ENCODE peak calls at places on chromosomes 1 and 21, in nine cellular contexts. One of them, this sample, is unnamed.
A peak's percentile ranks its signal among the peaks of the same experiment; 100 is the strongest.

GRCh38 chr1:182622795-182623528 is 18.8 kb upstream of the RGS16 start:
- DNase-seq in immature natural killer cell: no peak
- DNase-seq in small intestine: no peak
- DNase-seq in islet precursor cell: peak; percentile 43
- DNase-seq in LNCaP clone FGC: no peak
- DNase-seq in RWPE1: no peak
- DNase-seq in ovary: no peak
- DNase-seq in HCT116: no peak
- DNase-seq in ecto neural progenitor cell: no peak
- DNase-seq in this sample: no peak

GRCh38 chr1:230158422-230159291 is 91.6 kb downstream of the GALNT2 start:
- DNase-seq in immature natural killer cell: no peak
- DNase-seq in RWPE1: no peak
- DNase-seq in LNCaP clone FGC: peak; percentile 77
- DNase-seq in ecto neural progenitor cell: peak; percentile 34
- DNase-seq in small intestine: peak; percentile 89
- DNase-seq in ovary: no peak
- DNase-seq in islet precursor cell: peak; percentile 30
- DNase-seq in HCT116: no peak
- DNase-seq in this sample: peak; percentile 60

GRCh38 chr1:36486436-36487335 is 4.0 kb upstream of the CSF3R start:
- DNase-seq in immature natural killer cell: no peak
- DNase-seq in small intestine: peak; percentile 29
- DNase-seq in HCT116: no peak
- DNase-seq in RWPE1: peak; percentile 10
- DNase-seq in islet precursor cell: no peak
- DNase-seq in ecto neural progenitor cell: no peak
- DNase-seq in LNCaP clone FGC: peak; percentile 30
- DNase-seq in ovary: peak; percentile 57
- DNase-seq in this sample: peak; percentile 43

GRCh38 chr1:55828031-55828430 is 612.9 kb upstream of the USP24 start:
- DNase-seq in ovary: no peak
- DNase-seq in RWPE1: no peak
- DNase-seq in small intestine: no peak
- DNase-seq in immature natural killer cell: no peak
- DNase-seq in LNCaP clone FGC: no peak
- DNase-seq in HCT116: no peak
- DNase-seq in islet precursor cell: no peak
- DNase-seq in ecto neural progenitor cell: no peak
- DNase-seq in this sample: no peak

GRCh38 chr1:197915217-197915616 is 2.0 kb upstream of the LHX9 start:
- DNase-seq in ecto neural progenitor cell: peak; percentile 52
- DNase-seq in small intestine: no peak
- DNase-seq in islet precursor cell: no peak
- DNase-seq in immature natural killer cell: no peak
- DNase-seq in RWPE1: no peak
- DNase-seq in LNCaP clone FGC: no peak
- DNase-seq in ovary: no peak
- DNase-seq in HCT116: no peak
- DNase-seq in this sample: no peak

GRCh38 chr1:27603320-27603961 is 503 bp downstream of the AHDC1 start:
- DNase-seq in HCT116: no peak
- DNase-seq in RWPE1: peak; percentile 38
- DNase-seq in ovary: peak; percentile 72
- DNase-seq in islet precursor cell: peak; percentile 53
- DNase-seq in ecto neural progenitor cell: no peak
- DNase-seq in small intestine: no peak
- DNase-seq in immature natural killer cell: peak; percentile 49
- DNase-seq in LNCaP clone FGC: no peak
- DNase-seq in this sample: peak; percentile 47

GRCh38 chr1:234495231-234495990 is 16.4 kb upstream of the TARBP1 start:
- DNase-seq in immature natural killer cell: no peak
- DNase-seq in small intestine: no peak
- DNase-seq in ovary: no peak
- DNase-seq in RWPE1: peak; percentile 53
- DNase-seq in HCT116: no peak
- DNase-seq in LNCaP clone FGC: no peak
- DNase-seq in ecto neural progenitor cell: no peak
- DNase-seq in islet precursor cell: peak; percentile 73
- DNase-seq in this sample: no peak

GRCh38 chr21:36471254-36471723 is 8.6 kb downstream of the CLDN14 start:
- DNase-seq in islet precursor cell: no peak
- DNase-seq in HCT116: no peak
- DNase-seq in LNCaP clone FGC: no peak
- DNase-seq in RWPE1: peak; percentile 23
- DNase-seq in ovary: no peak
- DNase-seq in small intestine: no peak
- DNase-seq in ecto neural progenitor cell: no peak
- DNase-seq in immature natural killer cell: no peak
- DNase-seq in this sample: no peak

GRCh38 chr1:93596329-93597089 is 85.1 kb downstream of the BCAR3 start:
- DNase-seq in islet precursor cell: no peak
- DNase-seq in RWPE1: no peak
- DNase-seq in ecto neural progenitor cell: no peak
- DNase-seq in LNCaP clone FGC: no peak
- DNase-seq in HCT116: no peak
- DNase-seq in ovary: no peak
- DNase-seq in immature natural killer cell: no peak
- DNase-seq in small intestine: peak; percentile 53
- DNase-seq in this sample: no peak

GRCh38 chr1:91578320-91579109 is 77.9 kb downstream of the CDC7 start:
- DNase-seq in LNCaP clone FGC: peak; percentile 21
- DNase-seq in islet precursor cell: no peak
- DNase-seq in ovary: no peak
- DNase-seq in ecto neural progenitor cell: no peak
- DNase-seq in immature natural killer cell: no peak
- DNase-seq in HCT116: no peak
- DNase-seq in small intestine: no peak
- DNase-seq in RWPE1: no peak
- DNase-seq in this sample: no peak

GRCh38 chr1:65260851-65261473 is 48.4 kb upstream of the DNAJC6 start:
- DNase-seq in ecto neural progenitor cell: no peak
- DNase-seq in HCT116: peak; percentile 59
- DNase-seq in RWPE1: peak; percentile 34
- DNase-seq in LNCaP clone FGC: no peak
- DNase-seq in immature natural killer cell: no peak
- DNase-seq in small intestine: no peak
- DNase-seq in ovary: no peak
- DNase-seq in islet precursor cell: peak; percentile 87
- DNase-seq in this sample: no peak

GRCh38 chr1:173997796-173998195 is 24.4 kb downstream of the RC3H1 start:
- DNase-seq in small intestine: no peak
- DNase-seq in LNCaP clone FGC: no peak
- DNase-seq in HCT116: no peak
- DNase-seq in ovary: no peak
- DNase-seq in immature natural killer cell: no peak
- DNase-seq in ecto neural progenitor cell: no peak
- DNase-seq in RWPE1: no peak
- DNase-seq in islet precursor cell: no peak
- DNase-seq in this sample: no peak

GRCh38 chr1:177281901-177282300 is 111.1 kb downstream of the BRINP2 start:
- DNase-seq in ecto neural progenitor cell: no peak
- DNase-seq in immature natural killer cell: no peak
- DNase-seq in LNCaP clone FGC: no peak
- DNase-seq in islet precursor cell: no peak
- DNase-seq in HCT116: no peak
- DNase-seq in RWPE1: no peak
- DNase-seq in small intestine: no peak
- DNase-seq in ovary: no peak
- DNase-seq in this sample: no peak

GRCh38 chr1:46223472-46223943 is 20.4 kb downstream of the LURAP1 start:
- DNase-seq in HCT116: peak; percentile 87
- DNase-seq in RWPE1: peak; percentile 71
- DNase-seq in ovary: peak; percentile 62
- DNase-seq in islet precursor cell: peak; percentile 87
- DNase-seq in small intestine: peak; percentile 83
- DNase-seq in immature natural killer cell: peak; percentile 54
- DNase-seq in ecto neural progenitor cell: peak; percentile 79
- DNase-seq in LNCaP clone FGC: peak; percentile 78
- DNase-seq in this sample: peak; percentile 78

GRCh38 chr1:85681087-85681486 is 27.1 kb downstream of the ZNHIT6 start:
- DNase-seq in islet precursor cell: no peak
- DNase-seq in ecto neural progenitor cell: no peak
- DNase-seq in small intestine: peak; percentile 17
- DNase-seq in HCT116: no peak
- DNase-seq in ovary: no peak
- DNase-seq in RWPE1: no peak
- DNase-seq in immature natural killer cell: no peak
- DNase-seq in LNCaP clone FGC: no peak
- DNase-seq in this sample: no peak

GRCh38 chr1:21022279-21023040 is 154.2 kb downstream of the EIF4G3 start:
- DNase-seq in islet precursor cell: peak; percentile 80
- DNase-seq in small intestine: peak; percentile 93
- DNase-seq in immature natural killer cell: peak; percentile 53
- DNase-seq in LNCaP clone FGC: peak; percentile 87
- DNase-seq in HCT116: peak; percentile 95
- DNase-seq in ovary: no peak
- DNase-seq in ecto neural progenitor cell: no peak
- DNase-seq in RWPE1: peak; percentile 82
- DNase-seq in this sample: peak; percentile 63

GRCh38 chr1:80054129-80054528 is 1047.6 kb upstream of the ADGRL4 start:
- DNase-seq in RWPE1: peak; percentile 79
- DNase-seq in small intestine: no peak
- DNase-seq in HCT116: peak; percentile 10
- DNase-seq in LNCaP clone FGC: peak; percentile 76
- DNase-seq in islet precursor cell: peak; percentile 84
- DNase-seq in ecto neural progenitor cell: no peak
- DNase-seq in ovary: no peak
- DNase-seq in immature natural killer cell: no peak
- DNase-seq in this sample: no peak

GRCh38 chr1:63617450-63617849 is 24.2 kb downstream of the PGM1 start:
- DNase-seq in immature natural killer cell: no peak
- DNase-seq in ovary: no peak
- DNase-seq in HCT116: no peak
- DNase-seq in small intestine: no peak
- DNase-seq in islet precursor cell: peak; percentile 33
- DNase-seq in RWPE1: no peak
- DNase-seq in ecto neural progenitor cell: no peak
- DNase-seq in LNCaP clone FGC: no peak
- DNase-seq in this sample: no peak

GRCh38 chr1:94416901-94417701 is 1.1 kb upstream of the ABCD3 start:
- DNase-seq in small intestine: peak; percentile 62
- DNase-seq in islet precursor cell: no peak
- DNase-seq in RWPE1: no peak
- DNase-seq in ovary: peak; percentile 17
- DNase-seq in LNCaP clone FGC: no peak
- DNase-seq in ecto neural progenitor cell: no peak
- DNase-seq in immature natural killer cell: no peak
- DNase-seq in HCT116: no peak
- DNase-seq in this sample: peak; percentile 23

GRCh38 chr1:47491341-47491753 is 53.5 kb downstream of the FOXD2 start:
- DNase-seq in LNCaP clone FGC: no peak
- DNase-seq in immature natural killer cell: no peak
- DNase-seq in islet precursor cell: peak; percentile 69
- DNase-seq in RWPE1: no peak
- DNase-seq in small intestine: no peak
- DNase-seq in ecto neural progenitor cell: peak; percentile 54
- DNase-seq in HCT116: no peak
- DNase-seq in ovary: no peak
- DNase-seq in this sample: no peak

GRCh38 chr1:203480084-203480483 is 4.5 kb downstream of the PRELP start:
- DNase-seq in small intestine: no peak
- DNase-seq in ovary: no peak
- DNase-seq in RWPE1: no peak
- DNase-seq in immature natural killer cell: no peak
- DNase-seq in islet precursor cell: no peak
- DNase-seq in HCT116: no peak
- DNase-seq in LNCaP clone FGC: no peak
- DNase-seq in ecto neural progenitor cell: no peak
- DNase-seq in this sample: no peak

GRCh38 chr1:184025242-184025675 is 12.3 kb downstream of the COLGALT2 start:
- DNase-seq in RWPE1: no peak
- DNase-seq in ecto neural progenitor cell: no peak
- DNase-seq in immature natural killer cell: no peak
- DNase-seq in LNCaP clone FGC: peak; percentile 87
- DNase-seq in ovary: no peak
- DNase-seq in small intestine: no peak
- DNase-seq in HCT116: no peak
- DNase-seq in islet precursor cell: no peak
- DNase-seq in this sample: no peak

GRCh38 chr1:109208847-109209463 is 4.8 kb upstream of the SARS1 start:
- DNase-seq in ecto neural progenitor cell: no peak
- DNase-seq in RWPE1: peak; percentile 28
- DNase-seq in immature natural killer cell: no peak
- DNase-seq in small intestine: peak; percentile 35
- DNase-seq in islet precursor cell: no peak
- DNase-seq in ovary: no peak
- DNase-seq in HCT116: no peak
- DNase-seq in LNCaP clone FGC: no peak
- DNase-seq in this sample: no peak

GRCh38 chr1:44786138-44786840 is 1.7 kb downstream of the BEST4 start:
- DNase-seq in islet precursor cell: peak; percentile 95
- DNase-seq in ovary: peak; percentile 84
- DNase-seq in RWPE1: no peak
- DNase-seq in HCT116: peak; percentile 45
- DNase-seq in LNCaP clone FGC: no peak
- DNase-seq in small intestine: peak; percentile 68
- DNase-seq in ecto neural progenitor cell: peak; percentile 90
- DNase-seq in immature natural killer cell: peak; percentile 80
- DNase-seq in this sample: peak; percentile 84

GRCh38 chr1:2151252-2151651 is 43.3 kb downstream of the FAAP20 start:
- DNase-seq in HCT116: no peak
- DNase-seq in ecto neural progenitor cell: no peak
- DNase-seq in small intestine: no peak
- DNase-seq in immature natural killer cell: no peak
- DNase-seq in ovary: no peak
- DNase-seq in islet precursor cell: no peak
- DNase-seq in LNCaP clone FGC: no peak
- DNase-seq in RWPE1: no peak
- DNase-seq in this sample: no peak

GRCh38 chr1:76864383-76864782 is 2.9 kb upstream of the ST6GALNAC5 start:
- DNase-seq in HCT116: no peak
- DNase-seq in islet precursor cell: no peak
- DNase-seq in LNCaP clone FGC: no peak
- DNase-seq in small intestine: no peak
- DNase-seq in immature natural killer cell: no peak
- DNase-seq in ovary: no peak
- DNase-seq in RWPE1: no peak
- DNase-seq in ecto neural progenitor cell: no peak
- DNase-seq in this sample: no peak